ENCODE peak calls at places on chromosome 2, in ten cellular contexts. H is activated CD8-positive, alpha-beta memory T cell treated with anti-CD3 and anti-CD28 coated beads, Interleukin-2, amount 50 U/mL, for 4 hours; P is stimulated activated effector memory CD8-positive, alpha-beta T cell treated with anti-CD3 and anti-CD28 coated beads, Interleukin-12 subunit alpha, Interleukin-12 subunit beta, amount 100 ng/mL, for 72 hours; S is GM12864; B is PC-3; J is MCF 10A; G is left ventricle myocardium inferior; X is activated CD4-positive, alpha-beta T cell treated with anti-CD3 and anti-CD28 coated beads for 36 hours; A is NCI-H1092 treated with DMSO at 0.1 percent for 48 hours; E is WERI-Rb-1. O is an unnamed sample.

GRCh38 chr2:33108483-33109443 is 162.0 kb downstream of the LTBP1 start:
- DNase-seq in B (no peak), E (no peak), X (no peak), H (no peak), G (no peak), P (no peak), A (no peak), S (no peak), J (no peak), O (no peak)

GRCh38 chr2:129188451-129188850 is 791.0 kb upstream of the RAB6C start:
- DNase-seq in E (no peak), J (no peak), H (no peak), A (no peak), X (no peak), B (no peak), G (no peak), P (no peak), S (no peak), O (no peak)

GRCh38 chr2:10283106-10284062 is 19.3 kb upstream of the HPCAL1 start:
- DNase-seq in J (peak; percentile 92), B (peak; percentile 98), P (no peak), H (no peak), E (no peak), X (peak; percentile 59), G (no peak), S (no peak), A (no peak), O (no peak)

GRCh38 chr2:168583064-168583709 is 127.1 kb downstream of the CERS6 start:
- DNase-seq in B (no peak), P (no peak), G (no peak), S (no peak), J (peak; percentile 22), E (no peak), A (no peak), H (no peak), X (no peak), O (no peak)

GRCh38 chr2:79622508-79622907 is 109.7 kb downstream of the CTNNA2 start:
- DNase-seq in H (no peak), G (no peak), E (no peak), J (peak; percentile 19), A (no peak), S (no peak), X (no peak), P (no peak), B (no peak), O (no peak)

GRCh38 chr2:127810156-127810636 is 775 bp downstream of the WDR33 start:
- DNase-seq in S (no peak), A (peak; percentile 15), E (peak; percentile 40), P (no peak), H (no peak), B (peak; percentile 34), J (peak; percentile 38), X (no peak), G (no peak), O (no peak)

GRCh38 chr2:95208101-95208500 is 780 bp downstream of the ZNF892 start:
- DNase-seq in A (no peak), B (no peak), P (no peak), J (peak; percentile 11), S (no peak), G (no peak), H (no peak), E (no peak), X (no peak), O (no peak)

GRCh38 chr2:54966837-54967236 is 83.4 kb downstream of the RTN4 start:
- DNase-seq in X (no peak), J (no peak), B (no peak), A (no peak), E (no peak), H (no peak), S (no peak), P (no peak), G (no peak), O (no peak)

GRCh38 chr2:200040251-200040650 is 84.9 kb downstream of the MAIP1 start:
- DNase-seq in J (no peak), S (no peak), A (no peak), X (no peak), G (no peak), P (no peak), H (no peak), E (no peak), B (no peak), O (no peak)

GRCh38 chr2:26245231-26245732 is 543 bp downstream of the HADHB start:
- DNase-seq in J (peak; percentile 58), A (no peak), G (peak; percentile 27), H (peak; percentile 62), E (peak; percentile 88), P (no peak), S (no peak), X (peak; percentile 78), B (peak; percentile 25), O (no peak)

GRCh38 chr2:212842544-212843185 is 304.1 kb upstream of the ERBB4 start:
- DNase-seq in A (no peak), H (no peak), E (no peak), B (peak; percentile 71), S (no peak), G (no peak), J (peak; percentile 31), P (no peak), X (no peak), O (no peak)